ENCODE peak calls at places on chromosomes 6 and 20, in six cellular contexts. One of them, this sample, is unnamed.

GRCh38 chr20:37901667-37902503 is 1.0 kb upstream of the VSTM2L start:
- DNase-seq in RWPE1: peak; percentile 85
- DNase-seq in pancreas: no peak
- DNase-seq in neural progenitor cell: peak; percentile 82
- DNase-seq in fibroblast of mammary gland: peak; percentile 84
- DNase-seq in kidney: no peak
- DNase-seq in this sample: no peak

GRCh38 chr6:45160305-45160704 is 167.8 kb upstream of the RUNX2 start:
- DNase-seq in neural progenitor cell: no peak
- DNase-seq in RWPE1: no peak
- DNase-seq in pancreas: no peak
- DNase-seq in fibroblast of mammary gland: no peak
- DNase-seq in kidney: no peak
- DNase-seq in this sample: no peak

GRCh38 chr20:60961551-60961950 is 290.5 kb upstream of the CDH4 start:
- DNase-seq in pancreas: no peak
- DNase-seq in RWPE1: no peak
- DNase-seq in kidney: no peak
- DNase-seq in neural progenitor cell: no peak
- DNase-seq in fibroblast of mammary gland: no peak
- DNase-seq in this sample: no peak

GRCh38 chr20:48047453-48047852 is 262.2 kb upstream of the SULF2 start:
- DNase-seq in neural progenitor cell: no peak
- DNase-seq in pancreas: no peak
- DNase-seq in fibroblast of mammary gland: peak; percentile 51
- DNase-seq in kidney: no peak
- DNase-seq in RWPE1: no peak
- DNase-seq in this sample: no peak

GRCh38 chr6:75317503-75318206 is 33.1 kb upstream of the TMEM30A start:
- DNase-seq in kidney: no peak
- DNase-seq in pancreas: no peak
- DNase-seq in RWPE1: no peak
- DNase-seq in neural progenitor cell: no peak
- DNase-seq in fibroblast of mammary gland: peak; percentile 49
- DNase-seq in this sample: no peak

GRCh38 chr20:61818746-61819483 is 246.8 kb downstream of the TAF4 start:
- DNase-seq in pancreas: no peak
- DNase-seq in RWPE1: no peak
- DNase-seq in neural progenitor cell: no peak
- DNase-seq in fibroblast of mammary gland: no peak
- DNase-seq in kidney: peak; percentile 53
- DNase-seq in this sample: peak; percentile 70

GRCh38 chr20:53083411-53083810 is 111.3 kb downstream of the TSHZ2 start:
- DNase-seq in fibroblast of mammary gland: no peak
- DNase-seq in pancreas: no peak
- DNase-seq in kidney: no peak
- DNase-seq in neural progenitor cell: no peak
- DNase-seq in RWPE1: no peak
- DNase-seq in this sample: no peak

GRCh38 chr20:63698739-63699465 is 2.5 kb downstream of the TNFRSF6B start:
- DNase-seq in kidney: peak; percentile 95
- DNase-seq in neural progenitor cell: no peak
- DNase-seq in pancreas: peak; percentile 45
- DNase-seq in fibroblast of mammary gland: peak; percentile 91
- DNase-seq in RWPE1: peak; percentile 96
- DNase-seq in this sample: peak; percentile 88

GRCh38 chr6:99605074-99605726 is 1.4 kb upstream of the PRDM13 start:
- DNase-seq in neural progenitor cell: peak; percentile 75
- DNase-seq in RWPE1: no peak
- DNase-seq in kidney: no peak
- DNase-seq in pancreas: no peak
- DNase-seq in fibroblast of mammary gland: no peak
- DNase-seq in this sample: no peak

GRCh38 chr20:39310363-39311037 is 348.4 kb downstream of the DHX35 start:
- DNase-seq in kidney: no peak
- DNase-seq in fibroblast of mammary gland: no peak
- DNase-seq in RWPE1: no peak
- DNase-seq in pancreas: no peak
- DNase-seq in neural progenitor cell: no peak
- DNase-seq in this sample: no peak

GRCh38 chr6:88813045-88813444 is 150.4 kb downstream of the RNGTT start:
- DNase-seq in kidney: no peak
- DNase-seq in neural progenitor cell: no peak
- DNase-seq in RWPE1: no peak
- DNase-seq in fibroblast of mammary gland: peak; percentile 4
- DNase-seq in pancreas: no peak
- DNase-seq in this sample: no peak

GRCh38 chr6:109295109-109295765 is 87.0 kb downstream of the CD164 start:
- DNase-seq in pancreas: no peak
- DNase-seq in RWPE1: no peak
- DNase-seq in fibroblast of mammary gland: no peak
- DNase-seq in kidney: no peak
- DNase-seq in neural progenitor cell: no peak
- DNase-seq in this sample: no peak

GRCh38 chr20:52312131-52312729 is 120.7 kb upstream of the ZFP64 start:
- DNase-seq in neural progenitor cell: peak; percentile 76
- DNase-seq in RWPE1: peak; percentile 82
- DNase-seq in kidney: no peak
- DNase-seq in pancreas: no peak
- DNase-seq in fibroblast of mammary gland: peak; percentile 65
- DNase-seq in this sample: no peak

GRCh38 chr20:22352019-22352418 is 232.4 kb downstream of the FOXA2 start:
- DNase-seq in neural progenitor cell: no peak
- DNase-seq in RWPE1: no peak
- DNase-seq in fibroblast of mammary gland: no peak
- DNase-seq in pancreas: no peak
- DNase-seq in kidney: no peak
- DNase-seq in this sample: no peak

GRCh38 chr6:89146748-89147715 is 1.2 kb downstream of the PM20D2 start:
- DNase-seq in RWPE1: peak; percentile 45
- DNase-seq in fibroblast of mammary gland: peak; percentile 26
- DNase-seq in neural progenitor cell: peak; percentile 37
- DNase-seq in pancreas: no peak
- DNase-seq in kidney: no peak
- DNase-seq in this sample: no peak

GRCh38 chr20:47256665-47257236 is 99.7 kb downstream of the ZMYND8 start:
- DNase-seq in fibroblast of mammary gland: peak; percentile 60
- DNase-seq in pancreas: no peak
- DNase-seq in RWPE1: no peak
- DNase-seq in neural progenitor cell: no peak
- DNase-seq in kidney: no peak
- DNase-seq in this sample: no peak

GRCh38 chr6:36126553-36127458 is 3.5 kb upstream of the MAPK13 start:
- DNase-seq in neural progenitor cell: no peak
- DNase-seq in fibroblast of mammary gland: peak; percentile 76
- DNase-seq in pancreas: no peak
- DNase-seq in RWPE1: peak; percentile 19
- DNase-seq in kidney: no peak
- DNase-seq in this sample: no peak

GRCh38 chr6:78578430-78578829 is 288.9 kb upstream of the IRAK1BP1 start:
- DNase-seq in kidney: no peak
- DNase-seq in pancreas: no peak
- DNase-seq in RWPE1: no peak
- DNase-seq in fibroblast of mammary gland: no peak
- DNase-seq in neural progenitor cell: no peak
- DNase-seq in this sample: no peak

GRCh38 chr6:17867880-17868279 is 119.6 kb downstream of the KIF13A start:
- DNase-seq in fibroblast of mammary gland: peak; percentile 74
- DNase-seq in neural progenitor cell: no peak
- DNase-seq in pancreas: no peak
- DNase-seq in RWPE1: peak; percentile 20
- DNase-seq in kidney: no peak
- DNase-seq in this sample: no peak

GRCh38 chr6:145948328-145948727 is 15.8 kb downstream of the SHPRH start:
- DNase-seq in fibroblast of mammary gland: peak; percentile 47
- DNase-seq in RWPE1: peak; percentile 13
- DNase-seq in kidney: no peak
- DNase-seq in pancreas: no peak
- DNase-seq in neural progenitor cell: no peak
- DNase-seq in this sample: no peak

GRCh38 chr20:34532320-34532719 is 16.1 kb downstream of the DYNLRB1 start:
- DNase-seq in RWPE1: no peak
- DNase-seq in pancreas: no peak
- DNase-seq in kidney: no peak
- DNase-seq in neural progenitor cell: no peak
- DNase-seq in fibroblast of mammary gland: no peak
- DNase-seq in this sample: no peak

GRCh38 chr6:38364127-38364526 is 275.6 kb downstream of the BTBD9 start:
- DNase-seq in kidney: no peak
- DNase-seq in neural progenitor cell: no peak
- DNase-seq in fibroblast of mammary gland: no peak
- DNase-seq in pancreas: no peak
- DNase-seq in RWPE1: no peak
- DNase-seq in this sample: no peak

GRCh38 chr6:8234316-8234715 is 132.0 kb upstream of the EEF1E1 start:
- DNase-seq in pancreas: no peak
- DNase-seq in neural progenitor cell: no peak
- DNase-seq in RWPE1: no peak
- DNase-seq in fibroblast of mammary gland: no peak
- DNase-seq in kidney: no peak
- DNase-seq in this sample: no peak
- TF ChIP-seq CTCF in pancreas: no peak
- TF ChIP-seq CTCF in neural progenitor cell: no peak
- TF ChIP-seq CTCF in RWPE1: no peak
- TF ChIP-seq CTCF in fibroblast of mammary gland: no peak
- TF ChIP-seq CTCF in kidney: no peak
- TF ChIP-seq CTCF in this sample: no peak

GRCh38 chr20:46129955-46130481 is 11.9 kb downstream of the CD40 start:
- DNase-seq in pancreas: no peak
- DNase-seq in RWPE1: no peak
- DNase-seq in neural progenitor cell: no peak
- DNase-seq in fibroblast of mammary gland: no peak
- DNase-seq in kidney: peak; percentile 18
- DNase-seq in this sample: peak; percentile 38
- TF ChIP-seq CTCF in pancreas: no peak
- TF ChIP-seq CTCF in RWPE1: no peak
- TF ChIP-seq CTCF in neural progenitor cell: no peak
- TF ChIP-seq CTCF in fibroblast of mammary gland: no peak
- TF ChIP-seq CTCF in kidney: no peak
- TF ChIP-seq CTCF in this sample: no peak

GRCh38 chr20:3696745-3697587 is 15.2 kb upstream of the ADAM33 start:
- DNase-seq in RWPE1: no peak
- DNase-seq in pancreas: no peak
- DNase-seq in kidney: peak; percentile 63
- DNase-seq in neural progenitor cell: no peak
- DNase-seq in fibroblast of mammary gland: no peak
- DNase-seq in this sample: no peak

GRCh38 chr20:3698511-3699436 is 13.6 kb downstream of the SIGLEC1 start:
- DNase-seq in RWPE1: no peak
- DNase-seq in neural progenitor cell: no peak
- DNase-seq in pancreas: no peak
- DNase-seq in kidney: peak; percentile 64
- DNase-seq in fibroblast of mammary gland: no peak
- DNase-seq in this sample: no peak

GRCh38 chr20:3697588-3698235 is 14.7 kb downstream of the SIGLEC1 start:
- DNase-seq in pancreas: no peak
- DNase-seq in kidney: peak; percentile 47
- DNase-seq in fibroblast of mammary gland: no peak
- DNase-seq in neural progenitor cell: no peak
- DNase-seq in RWPE1: no peak
- DNase-seq in this sample: no peak

GRCh38 chr20:3694864-3695263 is 13.1 kb upstream of the ADAM33 start:
- DNase-seq in pancreas: no peak
- DNase-seq in neural progenitor cell: no peak
- DNase-seq in fibroblast of mammary gland: no peak
- DNase-seq in kidney: no peak
- DNase-seq in RWPE1: no peak
- DNase-seq in this sample: no peak

DNA sequence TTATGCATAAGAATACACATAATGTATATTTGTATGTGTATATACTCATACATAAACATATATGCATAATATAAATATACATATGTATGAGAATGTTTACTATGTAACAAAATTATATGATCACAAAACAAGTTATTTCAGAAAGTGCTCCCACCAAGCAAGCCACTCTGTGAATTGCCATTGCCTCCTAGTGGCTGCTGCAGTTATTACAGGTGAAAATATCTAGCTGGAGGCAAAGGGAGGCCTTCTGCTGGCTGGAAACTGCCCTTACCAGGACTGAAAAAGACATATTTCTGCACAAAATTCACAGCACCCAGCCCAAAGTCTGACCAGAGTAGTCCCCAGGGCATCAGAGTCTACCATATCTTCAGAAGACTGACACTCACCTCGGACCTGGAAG is 14.4 kb upstream of the ADAM33 start:
- DNase-seq in RWPE1: no peak
- DNase-seq in fibroblast of mammary gland: peak; percentile 41
- DNase-seq in pancreas: no peak
- DNase-seq in neural progenitor cell: no peak
- DNase-seq in kidney: no peak
- DNase-seq in this sample: no peak
- TF ChIP-seq CTCF in RWPE1: peak; percentile 36
- TF ChIP-seq CTCF in fibroblast of mammary gland: peak; percentile 61
- TF ChIP-seq CTCF in pancreas: no peak
- TF ChIP-seq CTCF in neural progenitor cell: peak; percentile 47
- TF ChIP-seq CTCF in kidney: no peak
- TF ChIP-seq CTCF in this sample: peak; percentile 74

GRCh38 chr6:112296122-112296521 is 41.8 kb upstream of the LAMA4 start:
- DNase-seq in kidney: no peak
- DNase-seq in pancreas: no peak
- DNase-seq in fibroblast of mammary gland: peak; percentile 76
- DNase-seq in neural progenitor cell: peak; percentile 57
- DNase-seq in RWPE1: peak; percentile 11
- DNase-seq in this sample: no peak
- TF ChIP-seq CTCF in kidney: peak; percentile 16
- TF ChIP-seq CTCF in pancreas: no peak
- TF ChIP-seq CTCF in fibroblast of mammary gland: peak; percentile 74
- TF ChIP-seq CTCF in neural progenitor cell: peak; percentile 65
- TF ChIP-seq CTCF in RWPE1: no peak
- TF ChIP-seq CTCF in this sample: peak; percentile 78

DNA sequence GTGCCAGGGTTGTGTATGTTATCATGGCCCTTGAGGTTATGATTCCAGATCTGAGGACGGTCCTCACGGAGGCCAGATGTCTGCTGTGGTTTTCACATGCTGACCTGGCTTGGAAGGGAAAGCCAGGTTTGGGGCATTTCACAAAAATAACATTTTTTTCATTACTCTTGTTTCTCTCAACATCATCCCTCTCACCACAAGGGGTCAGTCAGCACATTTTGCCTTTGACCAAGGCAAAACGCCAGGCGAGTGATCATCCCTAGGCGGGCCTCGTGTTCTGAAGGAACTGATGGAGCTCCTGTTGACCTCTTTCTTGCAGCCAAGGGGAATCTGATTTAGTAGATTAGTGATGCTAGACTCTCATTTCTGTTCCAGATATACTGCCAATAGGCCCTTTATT is 133.5 kb downstream of the TBC1D7 start:
- DNase-seq in pancreas: peak; percentile 24
- DNase-seq in fibroblast of mammary gland: peak; percentile 76
- DNase-seq in neural progenitor cell: peak; percentile 37
- DNase-seq in RWPE1: peak; percentile 65
- DNase-seq in kidney: no peak
- DNase-seq in this sample: no peak
- TF ChIP-seq CTCF in pancreas: no peak
- TF ChIP-seq CTCF in fibroblast of mammary gland: peak; percentile 67
- TF ChIP-seq CTCF in neural progenitor cell: peak; percentile 42
- TF ChIP-seq CTCF in RWPE1: peak; percentile 47
- TF ChIP-seq CTCF in kidney: peak; percentile 58
- TF ChIP-seq CTCF in this sample: peak; percentile 82

GRCh38 chr6:128327890-128328289 is 192.5 kb downstream of the PTPRK start:
- DNase-seq in fibroblast of mammary gland: peak; percentile 50
- DNase-seq in pancreas: no peak
- DNase-seq in neural progenitor cell: peak; percentile 52
- DNase-seq in kidney: no peak
- DNase-seq in RWPE1: no peak
- DNase-seq in this sample: no peak
- TF ChIP-seq CTCF in fibroblast of mammary gland: peak; percentile 48
- TF ChIP-seq CTCF in pancreas: no peak
- TF ChIP-seq CTCF in neural progenitor cell: peak; percentile 55
- TF ChIP-seq CTCF in kidney: peak; percentile 36
- TF ChIP-seq CTCF in RWPE1: no peak
- TF ChIP-seq CTCF in this sample: peak; percentile 65

GRCh38 chr20:50293244-50294139 is 102.9 kb downstream of the CEBPB start:
- DNase-seq in RWPE1: no peak
- DNase-seq in neural progenitor cell: no peak
- DNase-seq in fibroblast of mammary gland: no peak
- DNase-seq in kidney: peak; percentile 76
- DNase-seq in pancreas: no peak
- DNase-seq in this sample: no peak
- TF ChIP-seq CTCF in RWPE1: no peak
- TF ChIP-seq CTCF in neural progenitor cell: no peak
- TF ChIP-seq CTCF in fibroblast of mammary gland: no peak
- TF ChIP-seq CTCF in kidney: no peak
- TF ChIP-seq CTCF in pancreas: no peak
- TF ChIP-seq CTCF in this sample: no peak

This sample was measured in chondrocyte.